ENCODE peak calls at places on chromosome 21, in four cellular contexts. J is K562, U is WTC11, K is GM12878. S is an unnamed sample.

GRCh38 chr21:46150073-46150472 is 5.3 kb downstream of the FTCD start:
- DNase-seq in J (no peak), U (peak; percentile 14), K (no peak), S (no peak)

GRCh38 chr21:20306836-20307235 is 691.4 kb upstream of the NCAM2 start:
- DNase-seq in J (no peak), U (no peak), K (no peak), S (no peak)

GRCh38 chr21:41169701-41170100 is 1.7 kb downstream of the BACE2 start:
- DNase-seq in J (no peak), U (no peak), K (no peak), S (no peak)

GRCh38 chr21:27158967-27159366 is 192.1 kb upstream of the ADAMTS5 start:
- DNase-seq in J (no peak), U (no peak), K (no peak), S (no peak)

GRCh38 chr21:28725396-28725795 is 267.3 kb downstream of the LTN1 start:
- DNase-seq in J (no peak), U (no peak), K (no peak), S (no peak)

GRCh38 chr21:45508607-45509565 is 33.4 kb downstream of the SLC19A1 start:
- DNase-seq in J (peak; percentile 67), U (no peak), K (no peak), S (peak; percentile 20)

GRCh38 chr21:35614412-35614901 is 445.9 kb downstream of the SETD4 start:
- DNase-seq in J (no peak), U (no peak), K (no peak), S (no peak)

GRCh38 chr21:23218667-23219066 is 2220.5 kb downstream of the NCAM2 start:
- DNase-seq in J (no peak), U (no peak), K (no peak), S (no peak)

GRCh38 chr21:39018730-39019129 is 164.5 kb downstream of the PSMG1 start:
- DNase-seq in J (no peak), U (no peak), K (no peak), S (no peak)
- TF ChIP-seq CREM in J (no peak), U (no peak), K (no peak), S (no peak)

DNA sequence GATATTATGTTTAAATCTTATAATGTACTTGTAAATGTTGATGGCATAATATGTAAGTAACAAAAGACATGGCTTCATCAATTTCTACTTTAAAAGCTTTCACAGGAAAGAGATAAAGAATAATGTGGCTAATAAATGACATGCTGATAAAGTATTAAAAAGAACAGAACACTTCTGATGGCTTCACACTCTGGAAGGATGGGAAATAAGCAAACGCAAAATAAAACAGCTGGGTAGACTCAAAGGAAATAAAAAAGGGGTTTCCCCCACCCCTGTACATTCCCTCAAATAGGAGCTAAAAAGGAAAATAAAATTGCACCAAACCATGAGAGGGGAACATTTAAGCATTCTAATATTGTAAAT is 27.1 kb upstream of the DYRK1A start:
- DNase-seq in J (no peak), U (no peak), K (no peak), S (no peak)
- TF ChIP-seq USF2 in J (no peak), U (no peak), K (no peak), S (no peak)

GRCh38 chr21:15826147-15826780 is 96.5 kb downstream of the USP25 start:
- DNase-seq in J (peak; percentile 13), U (peak; percentile 13), K (peak; percentile 11), S (peak; percentile 72)
- TF ChIP-seq CREM in J (peak; percentile 38), U (no peak), K (no peak), S (no peak)

GRCh38 chr21:44455524-44456206 is 355 bp downstream of the LRRC3 start:
- DNase-seq in J (peak; percentile 24), U (peak; percentile 43), K (no peak), S (no peak)
- TF ChIP-seq USF2 in J (no peak), U (peak; percentile 74), K (no peak), S (peak; percentile 30)

GRCh38 chr21:34073749-34074282 is 438 bp downstream of the MRPS6 start:
- DNase-seq in J (peak; percentile 87), U (peak; percentile 29), K (no peak), S (no peak)
- TF ChIP-seq CREM in J (no peak), U (no peak), K (no peak), S (no peak)

S was measured in HepG2.